ENCODE peak calls at places on chromosomes 16 and 17, in seven cellular contexts. P, E, L, R, T, D and F are unnamed samples. For H3K9me3, the result is how much of the 10 kb centered on the place peaks cover.

GRCh38 chr16:28863929-28864886 is 565 bp downstream of the SH2B1 start:
- DNase-seq in P (peak), E (peak), R (peak), L (no peak), T (no peak), D (peak), F (peak)

GRCh38 chr17:77503293-77503655 is 362.5 kb downstream of the SEC14L1 start:
- DNase-seq in E (no peak), R (no peak), D (no peak), P (no peak), L (no peak), T (peak), F (no peak)

GRCh38 chr16:23394141-23394540 is 58.8 kb downstream of the COG7 start:
- DNase-seq in D (no peak), R (no peak), P (no peak), T (no peak), L (no peak), E (no peak), F (no peak)

GRCh38 chr17:50858486-50859225 is 7.5 kb downstream of the TOB1 start:
- DNase-seq in P (no peak), E (no peak), L (no peak), R (no peak), T (no peak), D (no peak), F (no peak)

GRCh38 chr16:75025766-75026165 is 26.9 kb downstream of the ZNRF1 start:
- DNase-seq in L (no peak), R (no peak), D (no peak), T (no peak), E (no peak), P (peak), F (peak)

GRCh38 chr17:17433260-17433659 is 43.5 kb upstream of the MED9 start:
- DNase-seq in E (no peak), D (no peak), R (no peak), P (peak), T (no peak), L (no peak), F (no peak)

GRCh38 chr17:601462-602303 is 113.0 kb downstream of the VPS53 start:
- DNase-seq in E (peak), D (peak), L (no peak), R (no peak), P (peak), T (no peak), F (no peak)

GRCh38 chr16:73794936-73795335 is 501.7 kb upstream of the PSMD7 start:
- DNase-seq in E (no peak), T (peak), D (no peak), L (peak), P (peak), R (no peak), F (peak)

GRCh38 chr17:82449136-82449882 is 1.2 kb downstream of the CYBC1 start:
- DNase-seq in L (no peak), D (peak), P (no peak), T (no peak), R (peak), E (no peak), F (no peak)

GRCh38 chr17:8875957-8876356 is 8.5 kb upstream of the PIK3R6 start:
- DNase-seq in D (no peak), R (no peak), T (no peak), E (no peak), L (no peak), P (peak), F (peak)

GRCh38 chr17:4497101-4497824 is 1.4 kb upstream of the SPNS2 start:
- DNase-seq in R (no peak), E (no peak), T (peak), L (no peak), P (no peak), D (no peak), F (peak)

GRCh38 chr16:6633441-6633840 is 699.2 kb upstream of the RBFOX1 start:
- DNase-seq in E (no peak), D (no peak), P (no peak), T (no peak), R (no peak), L (no peak), F (no peak)

GRCh38 chr17:48843172-48843900 is 12.5 kb downstream of the CALCOCO2 start:
- DNase-seq in R (no peak), L (no peak), P (peak), E (no peak), T (no peak), D (no peak), F (peak)

GRCh38 chr17:4204676-4205075 is 59.1 kb downstream of the ANKFY1 start:
- DNase-seq in R (peak), D (peak), P (peak), L (no peak), E (no peak), T (peak), F (peak)

GRCh38 chr17:65145743-65146142 is 8.6 kb downstream of the RGS9 start:
- DNase-seq in R (no peak), P (no peak), D (no peak), T (no peak), L (no peak), E (no peak), F (no peak)

GRCh38 chr16:76854234-76854633 is 336.8 kb upstream of the MON1B start:
- DNase-seq in L (no peak), E (peak), D (no peak), R (no peak), P (peak), T (no peak), F (no peak)

DNA sequence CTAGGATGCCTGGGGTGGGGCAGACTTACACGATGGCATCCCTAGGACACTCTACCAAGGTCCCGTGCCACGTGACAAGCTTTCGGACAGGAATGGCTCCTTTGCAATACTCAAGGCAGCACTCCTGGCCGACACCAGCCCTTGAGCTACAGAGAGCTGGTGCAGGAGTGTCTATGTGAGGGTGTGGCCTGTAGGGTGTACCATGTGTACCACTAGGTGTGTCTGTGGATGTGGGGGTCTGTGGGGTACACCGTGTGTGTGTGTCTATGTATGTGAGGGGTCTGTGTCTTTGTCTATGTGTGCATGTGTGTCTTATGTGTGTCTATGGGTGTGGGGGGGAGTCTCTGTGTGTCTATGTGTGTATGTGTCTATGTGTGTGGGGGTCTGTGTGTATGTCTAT is 1.9 kb upstream of the TLE7 start:
- DNase-seq in T (no peak), E (no peak), P (no peak), D (no peak), L (no peak), R (no peak), F (no peak)
- H3K9me3 ChIP-seq in T (half or more), E (under half), P (under half), D (under half), L (half or more), R (under half), F (under half)

DNA sequence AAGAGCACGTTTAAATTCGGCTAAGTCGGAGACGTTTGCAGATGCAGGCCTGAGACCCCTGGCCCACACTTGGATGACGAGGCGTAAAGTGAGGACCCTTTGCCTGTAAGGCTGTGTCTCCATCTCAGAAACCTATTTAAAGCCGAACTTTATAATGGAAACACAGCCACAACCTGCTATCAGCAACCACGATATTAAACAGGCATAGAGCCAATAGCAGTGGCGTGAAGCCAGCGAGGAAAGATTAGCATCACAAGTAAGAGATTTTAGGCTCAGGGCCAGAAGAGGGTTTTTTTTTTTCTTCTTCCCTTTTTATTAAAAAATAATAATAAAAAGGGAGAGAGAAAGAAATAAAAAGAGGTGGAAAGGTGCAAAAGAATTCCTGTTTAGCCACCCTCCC is 111.3 kb upstream of the NOL11 start:
- DNase-seq in E (no peak), D (peak), L (peak), P (no peak), T (no peak), R (no peak), F (no peak)
- H3K4me3 ChIP-seq in E (no peak), D (no peak), L (no peak), P (no peak), T (no peak), R (no peak), F (no peak)

GRCh38 chr17:74135391-74136167 is 67.9 kb upstream of the RPL38 start:
- DNase-seq in R (no peak), L (no peak), T (peak), D (no peak), P (no peak), E (no peak), F (no peak)

GRCh38 chr17:74137416-74137815 is 66.1 kb upstream of the RPL38 start:
- DNase-seq in E (no peak), R (no peak), P (no peak), D (no peak), T (no peak), L (no peak), F (no peak)

GRCh38 chr17:74141612-74142011 is 61.9 kb upstream of the RPL38 start:
- DNase-seq in P (no peak), R (no peak), L (no peak), E (no peak), D (no peak), T (no peak), F (no peak)

GRCh38 chr17:74140282-74140681 is 63.2 kb upstream of the RPL38 start:
- DNase-seq in T (no peak), E (no peak), P (no peak), D (no peak), L (no peak), R (no peak), F (no peak)

DNA sequence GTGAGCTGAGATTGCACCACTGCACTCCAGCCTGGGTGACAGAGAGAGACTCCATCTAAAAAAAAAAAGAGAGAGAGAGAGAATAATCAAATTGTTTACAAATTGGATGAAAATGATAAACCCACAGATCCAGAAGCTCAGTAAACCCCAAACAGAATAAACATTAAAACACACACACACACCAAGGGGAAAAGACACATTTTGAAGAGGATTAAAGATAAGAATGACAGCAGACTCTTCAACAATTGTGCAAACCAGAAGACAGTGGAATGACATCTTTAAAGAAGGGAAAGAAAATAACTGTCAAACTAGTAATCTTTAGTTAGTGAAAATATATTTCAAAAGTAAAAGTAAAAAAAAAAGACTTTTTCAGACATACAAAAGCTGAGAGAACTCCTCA is 64.4 kb upstream of the RPL38 start:
- DNase-seq in E (no peak), T (no peak), D (no peak), L (no peak), R (no peak), P (no peak), F (no peak)
- H3K9me3 ChIP-seq in E (under half), T (under half), D (under half), L (half or more), R (under half), P (under half), F (under half)

GRCh38 chr16:3173892-3174617 is 13.9 kb upstream of the OR1F1 start:
- DNase-seq in E (peak), L (no peak), D (no peak), T (no peak), R (no peak), P (no peak), F (no peak)

GRCh38 chr16:3171181-3171854 is 16.7 kb upstream of the OR1F1 start:
- DNase-seq in T (no peak), P (no peak), D (no peak), R (no peak), L (no peak), E (no peak), F (no peak)

GRCh38 chr16:3175157-3176153 is 12.5 kb upstream of the OR1F1 start:
- DNase-seq in D (no peak), E (no peak), L (no peak), P (no peak), T (no peak), R (no peak), F (peak)

GRCh38 chr16:3171855-3172593 is 16.0 kb upstream of the OR1F1 start:
- DNase-seq in E (no peak), P (no peak), R (no peak), T (no peak), D (no peak), L (no peak), F (peak)

DNA sequence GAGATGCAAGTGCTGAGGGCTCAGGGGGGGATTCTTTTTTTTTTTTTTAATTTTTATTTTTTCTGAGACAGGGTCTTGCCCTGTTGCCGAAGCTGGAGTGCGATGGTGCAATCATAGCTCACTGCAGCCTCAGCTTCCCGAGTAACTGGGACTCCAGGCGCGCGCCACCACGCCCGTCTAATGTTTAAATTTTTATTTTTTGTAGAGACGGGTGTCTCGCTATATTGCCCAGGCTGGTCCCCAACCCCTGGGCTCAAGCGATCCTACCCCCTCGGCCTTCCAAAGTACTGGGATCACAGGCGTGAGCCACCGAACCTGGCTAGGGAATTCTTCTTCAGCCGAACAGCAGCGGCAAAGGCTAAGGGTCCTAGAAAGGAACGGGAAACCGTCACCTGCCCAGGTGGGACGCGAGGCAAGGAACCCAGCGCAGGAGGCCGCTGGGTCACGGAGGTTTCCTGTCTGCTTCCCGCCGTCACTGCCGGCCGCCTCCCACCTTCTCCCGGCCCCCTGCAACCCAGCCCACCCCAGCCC is 13.3 kb upstream of the OR1F1 start:
- DNase-seq in P (no peak), E (no peak), R (no peak), T (no peak), L (no peak), D (no peak), F (no peak)
- H3K4me3 ChIP-seq in P (no peak), E (no peak), R (peak), T (no peak), L (no peak), D (no peak), F (peak)

DNA sequence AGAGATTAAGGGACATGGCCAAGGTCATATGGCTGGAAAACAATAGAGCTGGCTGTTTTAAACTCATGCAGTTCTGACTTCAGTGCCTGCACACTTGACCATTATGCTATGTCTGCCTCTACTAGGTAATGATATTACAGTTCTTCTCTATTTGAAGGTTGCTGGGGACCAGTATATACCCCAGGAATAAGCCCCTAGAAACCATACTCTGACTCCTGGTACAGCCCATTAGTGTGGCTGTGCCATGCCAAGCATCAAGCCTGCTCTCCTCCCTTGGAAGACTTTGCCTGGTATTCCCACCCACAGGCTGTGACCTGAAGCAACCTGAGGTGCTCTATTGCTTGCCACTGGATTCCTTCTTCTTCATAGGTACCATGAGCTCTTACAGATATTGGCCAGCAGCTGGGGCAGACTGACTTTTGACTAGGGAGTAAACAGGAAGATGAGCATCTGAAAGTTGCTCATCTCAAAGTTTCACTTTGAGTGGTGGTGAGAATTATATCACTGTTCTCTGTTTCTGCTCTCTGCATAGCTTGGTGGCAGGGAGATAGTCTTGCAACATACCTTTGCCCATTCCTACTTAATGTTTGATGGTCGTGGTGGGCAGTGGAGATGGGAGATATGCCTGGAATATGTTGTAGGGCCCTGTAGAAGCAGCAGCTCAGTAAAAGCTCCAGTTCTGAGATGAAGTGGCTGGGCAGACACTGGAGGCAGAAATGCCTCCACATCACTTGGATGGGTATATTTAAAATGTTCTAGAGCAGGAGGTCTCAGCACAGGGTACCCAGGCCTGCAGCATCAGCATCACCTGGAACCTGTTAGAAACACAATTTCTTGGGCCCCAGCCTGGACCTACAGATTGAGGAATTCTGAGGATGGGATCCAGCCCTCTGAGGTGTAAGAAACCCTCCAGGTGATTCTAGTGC is 274.7 kb downstream of the HS3ST4 start:
- DNase-seq in P (no peak), E (no peak), L (no peak), T (no peak), R (no peak), D (no peak), F (no peak)
- H3K9me3 ChIP-seq in P (under half), E (under half), L (under half), T (under half), R (under half), D (under half), F (under half)

GRCh38 chr16:31475949-31476304 is 4.0 kb downstream of the TGFB1I1 start:
- DNase-seq in E (no peak), T (no peak), R (no peak), P (no peak), D (peak), L (no peak), F (no peak)
- H3K4me3 ChIP-seq in E (no peak), T (no peak), R (no peak), P (no peak), D (no peak), L (no peak), F (no peak)

GRCh38 chr16:82046541-82046940 is 11.5 kb downstream of the HSD17B2 start:
- DNase-seq in R (no peak), T (no peak), E (no peak), D (no peak), L (no peak), P (no peak), F (no peak)
- H3K9me3 ChIP-seq in R (under half), T (under half), E (under half), D (under half), L (under half), P (under half), F (under half)